ENCODE peak calls at places on chromosomes 1 and 21, in eight cellular contexts. L is K562, I is HepG2, N is H1, W is PC-3, U is astrocyte, Y is GM23248, D is mesenchymal stem cell. P is an unnamed sample.
A peak's percentile ranks its signal among the peaks of the same experiment; 100 is the strongest.

GRCh38 chr1:79478160-79478559 is 471.6 kb upstream of the ADGRL4 start:
- DNase-seq in Y (no peak), N (no peak), U (no peak), W (no peak), L (no peak), I (no peak), D (no peak), P (no peak)

GRCh38 chr1:3570081-3570986 is 41.0 kb downstream of the MEGF6 start:
- DNase-seq in U (no peak), D (no peak), I (no peak), W (peak; percentile 6), N (no peak), L (no peak), Y (no peak), P (no peak)

GRCh38 chr1:80066060-80066459 is 1059.5 kb upstream of the ADGRL4 start:
- DNase-seq in U (peak; percentile 41), W (no peak), Y (no peak), D (no peak), I (no peak), N (no peak), L (no peak), P (no peak)

GRCh38 chr1:33612877-33613487 is 140.5 kb downstream of the ZSCAN20 start:
- DNase-seq in L (peak; percentile 77), Y (peak; percentile 80), W (peak; percentile 80), I (peak; percentile 48), N (peak; percentile 84), D (peak; percentile 69), U (peak; percentile 36), P (peak; percentile 71)

GRCh38 chr21:26916799-26917198 is 50.1 kb downstream of the ADAMTS5 start:
- DNase-seq in U (no peak), Y (no peak), I (no peak), D (no peak), N (no peak), L (no peak), W (no peak), P (no peak)

GRCh38 chr21:46308431-46308830 is 15.2 kb downstream of the C21orf58 start:
- DNase-seq in N (no peak), L (no peak), I (no peak), U (no peak), W (no peak), Y (no peak), D (no peak), P (no peak)

GRCh38 chr1:244436336-244437102 is 15.2 kb downstream of the ADSS2 start:
- DNase-seq in L (no peak), D (peak; percentile 87), W (peak; percentile 60), N (no peak), I (no peak), U (peak; percentile 72), Y (peak; percentile 37), P (no peak)

GRCh38 chr1:84298688-84299535 is 2.6 kb upstream of the SAMD13 start:
- DNase-seq in Y (peak; percentile 57), L (peak; percentile 36), I (no peak), N (peak; percentile 74), U (no peak), D (peak; percentile 59), W (peak; percentile 43), P (peak; percentile 25)

GRCh38 chr1:9784508-9785133 is 39.1 kb downstream of the CLSTN1 start:
- DNase-seq in U (peak; percentile 35), D (peak; percentile 66), L (peak; percentile 65), Y (peak; percentile 66), I (peak; percentile 63), N (no peak), W (peak; percentile 85), P (peak; percentile 53)

GRCh38 chr1:119660253-119661078 is 12.4 kb upstream of the ZNF697 start:
- DNase-seq in D (no peak), L (no peak), W (peak; percentile 63), N (no peak), I (no peak), U (no peak), Y (no peak), P (no peak)

GRCh38 chr1:162328507-162328906 is 48.1 kb downstream of the SPATA46 start:
- DNase-seq in I (no peak), N (no peak), W (no peak), D (no peak), Y (no peak), U (no peak), L (no peak), P (no peak)

GRCh38 chr21:46031484-46031883 is 49.9 kb downstream of the COL6A1 start:
- DNase-seq in W (no peak), D (no peak), U (no peak), N (no peak), L (peak; percentile 12), I (no peak), Y (no peak), P (no peak)

GRCh38 chr1:196723325-196724185 is 51.1 kb upstream of the CFHR3 start:
- DNase-seq in N (peak; percentile 81), U (no peak), W (peak; percentile 46), L (peak; percentile 44), I (peak; percentile 67), Y (peak; percentile 45), D (peak; percentile 26), P (no peak)

GRCh38 chr1:46717654-46718053 is 1.3 kb downstream of the EFCAB14 start:
- DNase-seq in N (no peak), W (no peak), I (no peak), U (no peak), L (no peak), Y (peak; percentile 20), D (peak; percentile 3), P (no peak)

GRCh38 chr1:16248603-16249534 is 11.9 kb upstream of the CPLANE2 start:
- DNase-seq in L (peak; percentile 78), Y (peak; percentile 62), D (peak; percentile 75), U (peak; percentile 81), W (peak; percentile 80), I (no peak), N (no peak), P (peak; percentile 91)

GRCh38 chr1:15215116-15215515 is 31.9 kb upstream of the FHAD1 start:
- DNase-seq in D (no peak), I (no peak), Y (no peak), U (no peak), W (no peak), L (no peak), N (no peak), P (no peak)

GRCh38 chr21:42513151-42513984 is at the start of gene SLC37A1:
- DNase-seq in L (peak; percentile 66), N (peak; percentile 78), W (peak; percentile 44), U (no peak), I (no peak), D (no peak), Y (peak; percentile 36), P (no peak)

GRCh38 chr1:7886346-7886745 is 33.5 kb upstream of the UTS2 start:
- DNase-seq in I (no peak), D (no peak), N (no peak), L (no peak), W (peak; percentile 40), Y (no peak), U (peak; percentile 75), P (no peak)

GRCh38 chr1:35886606-35887431 is 3.8 kb downstream of the AGO1 start:
- DNase-seq in L (peak; percentile 74), Y (no peak), I (peak; percentile 20), W (no peak), D (peak; percentile 8), N (no peak), U (peak; percentile 22), P (peak; percentile 19)

GRCh38 chr1:207282049-207282448 is 39.4 kb upstream of the CD55 start:
- DNase-seq in N (no peak), I (no peak), D (peak; percentile 46), Y (peak; percentile 28), L (no peak), W (peak; percentile 85), U (peak; percentile 54), P (no peak)

GRCh38 chr1:210072129-210072528 is 134.1 kb downstream of the SYT14 start:
- DNase-seq in D (no peak), U (peak; percentile 8), Y (peak; percentile 68), W (no peak), I (no peak), L (no peak), N (no peak), P (peak; percentile 28)

GRCh38 chr1:53535226-53535625 is 76.0 kb downstream of the DMRTB1 start:
- DNase-seq in N (no peak), W (no peak), I (no peak), D (no peak), U (no peak), Y (no peak), L (no peak), P (no peak)
- H3K9ac ChIP-seq in N (no peak overlapping the region), W (no peak overlapping the region), I (no peak overlapping the region), D (no peak overlapping the region), U (no peak overlapping the region), Y (no peak overlapping the region), L (no peak overlapping the region), P (no peak overlapping the region)

GRCh38 chr1:209021622-209022021 is 561.9 kb upstream of the CAMK1G start:
- DNase-seq in U (no peak), I (no peak), D (no peak), W (no peak), L (no peak), N (no peak), Y (no peak), P (no peak)
- H3K9me3 ChIP-seq in U (peaks cover 4% of the 10 kb centered on the region), I (peaks cover 58% of the 10 kb centered on the region), D (peaks cover 16% of the 10 kb centered on the region), W (peaks cover 14% of the 10 kb centered on the region), L (no peaks in the 10 kb centered on the region), N (peaks cover 10% of the 10 kb centered on the region), Y (no peaks in the 10 kb centered on the region), P (no peaks in the 10 kb centered on the region)

DNA sequence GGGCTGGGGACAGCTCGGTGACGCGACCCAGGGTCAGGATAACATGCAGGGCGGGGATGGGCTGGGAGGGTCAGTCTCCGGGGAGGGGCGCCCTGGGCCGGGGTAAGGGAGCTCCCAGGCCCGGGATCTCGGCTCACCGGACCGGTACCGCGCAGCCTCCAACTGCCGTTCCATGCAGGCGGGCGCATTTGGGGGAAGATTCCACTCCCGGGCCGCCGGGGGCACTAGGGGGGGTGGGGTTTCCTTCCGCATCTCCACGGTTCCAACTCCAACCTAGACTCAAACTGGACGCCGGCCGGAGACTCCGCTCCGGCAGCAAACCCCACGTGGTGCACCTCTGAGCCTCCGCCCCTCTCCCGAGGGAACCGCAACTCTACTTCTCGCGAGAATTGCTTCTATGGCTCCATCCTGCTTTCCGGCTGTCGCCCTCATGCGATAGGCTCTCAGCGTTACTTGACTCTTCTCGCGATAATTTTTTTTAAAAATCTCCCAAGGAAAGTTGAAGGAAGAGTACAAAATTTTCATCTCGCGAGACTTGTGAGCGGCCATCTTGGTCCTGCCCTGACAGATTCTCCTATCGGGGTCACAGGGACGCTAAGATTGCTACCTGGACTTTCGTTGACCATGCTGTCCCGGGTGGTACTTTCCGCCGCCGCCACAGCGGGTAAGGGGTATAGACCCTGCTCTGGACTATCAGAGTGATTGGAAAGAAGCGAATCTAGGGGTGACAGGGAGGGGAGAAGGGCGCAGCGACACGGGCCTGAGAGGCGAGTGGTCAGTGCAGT is at the start of the genes ATP5PB and WDR77:
- DNase-seq in U (peak; percentile 95), L (peak; percentile 97), N (peak; percentile 83), W (peak; percentile 99), I (peak; percentile 99), Y (peak; percentile 100), D (peak; percentile 100), P (peak; percentile 100)
- H3K9ac ChIP-seq in U (peak within 1 kb of the TSS; percentile 99), L (peak within 1 kb of the TSS; percentile 98), N (peak within 1 kb of the TSS; percentile 94), W (peak within 1 kb of the TSS; percentile 98), I (peak within 1 kb of the TSS; percentile 98), Y (peak within 1 kb of the TSS; percentile 94), D (peak within 1 kb of the TSS; percentile 99), P (peak within 1 kb of the TSS; percentile 92)

DNA sequence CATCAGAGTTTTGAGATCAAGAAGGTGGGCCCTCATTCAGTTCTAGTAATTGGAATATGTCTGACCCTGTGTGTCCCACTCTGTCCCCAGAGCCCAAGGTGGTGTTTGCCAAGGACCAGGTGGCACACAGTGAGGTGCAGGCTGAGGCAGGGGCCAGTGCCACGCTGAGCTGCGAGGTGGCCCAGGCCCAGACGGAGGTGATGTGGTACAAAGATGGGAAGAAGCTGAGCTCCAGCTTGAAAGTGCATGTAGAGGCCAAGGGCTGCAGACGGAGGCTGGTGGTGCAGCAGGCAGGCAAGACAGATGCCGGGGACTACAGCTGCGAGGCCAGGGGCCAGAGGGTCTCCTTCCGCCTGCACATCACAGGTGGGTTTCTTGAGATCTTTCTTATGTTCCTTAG is 35.2 kb downstream of the OBSCN start:
- DNase-seq in I (no peak), D (no peak), U (no peak), W (no peak), L (no peak), Y (no peak), N (peak; percentile 11), P (no peak)
- H3K9me3 ChIP-seq in I (peaks cover 37% of the 10 kb centered on the region), D (peaks cover 68% of the 10 kb centered on the region), U (peaks cover 40% of the 10 kb centered on the region), W (peaks cover 50% of the 10 kb centered on the region), L (peaks cover 23% of the 10 kb centered on the region), Y (no peaks in the 10 kb centered on the region), N (peaks cover 53% of the 10 kb centered on the region), P (peaks cover 2% of the 10 kb centered on the region)

P was measured in fibroblast of lung.